ENCODE peak calls at places on chromosomes 11 and 22, in four cellular contexts. C is NB4, I is A549, U is K562. S is an unnamed sample.

GRCh38 chr11:107849791-107850190 is 8.8 kb downstream of the SLC35F2 start:
- DNase-seq in U (no peak), C (peak; percentile 84), I (no peak), S (no peak)

GRCh38 chr22:46439576-46440465 is 97.6 kb downstream of the CELSR1 start:
- DNase-seq in C (no peak), U (no peak), I (no peak), S (no peak)

GRCh38 chr11:44243633-44244343 is 66.2 kb downstream of the ALX4 start:
- DNase-seq in C (no peak), I (peak; percentile 53), U (peak; percentile 26), S (peak; percentile 7)

GRCh38 chr22:25027052-25027525 is 74.6 kb downstream of the KIAA1671 start:
- DNase-seq in I (no peak), C (no peak), U (no peak), S (no peak)

GRCh38 chr11:63937713-63938480 is 905 bp upstream of the NAA40 start:
- DNase-seq in I (no peak), C (peak; percentile 55), U (peak; percentile 62), S (no peak)

GRCh38 chr11:118338637-118339061 is 3.9 kb downstream of the CD3D start:
- DNase-seq in U (peak; percentile 74), C (peak; percentile 36), I (no peak), S (no peak)

GRCh38 chr11:69136471-69136870 is 19.3 kb upstream of the SMIM38 start:
- DNase-seq in U (no peak), C (no peak), I (no peak), S (no peak)

GRCh38 chr11:76455931-76456330 is 11.1 kb downstream of the EMSY start:
- DNase-seq in C (no peak), I (no peak), U (no peak), S (no peak)

GRCh38 chr11:125175896-125176575 is 11.5 kb downstream of the PKNOX2 start:
- DNase-seq in I (no peak), C (peak; percentile 50), U (no peak), S (no peak)

GRCh38 chr11:2737876-2738275 is 38.1 kb upstream of the KCNQ1OT1 start:
- DNase-seq in I (no peak), U (peak; percentile 52), C (peak; percentile 67), S (no peak)

GRCh38 chr22:22462813-22463567 is 45.6 kb downstream of the ZNF280B start:
- DNase-seq in C (peak; percentile 18), U (peak; percentile 78), I (peak; percentile 30), S (peak; percentile 2)

GRCh38 chr11:68120212-68121066 is 749 bp downstream of the CHKA start:
- DNase-seq in U (peak; percentile 69), I (no peak), C (peak; percentile 81), S (peak; percentile 51)
- H3K4me3 ChIP-seq in U (peak overlapping the region; percentile 63), I (peak overlapping the region; percentile 99), C (peak overlapping the region; percentile 81), S (peak overlapping the region; percentile 2)

DNA sequence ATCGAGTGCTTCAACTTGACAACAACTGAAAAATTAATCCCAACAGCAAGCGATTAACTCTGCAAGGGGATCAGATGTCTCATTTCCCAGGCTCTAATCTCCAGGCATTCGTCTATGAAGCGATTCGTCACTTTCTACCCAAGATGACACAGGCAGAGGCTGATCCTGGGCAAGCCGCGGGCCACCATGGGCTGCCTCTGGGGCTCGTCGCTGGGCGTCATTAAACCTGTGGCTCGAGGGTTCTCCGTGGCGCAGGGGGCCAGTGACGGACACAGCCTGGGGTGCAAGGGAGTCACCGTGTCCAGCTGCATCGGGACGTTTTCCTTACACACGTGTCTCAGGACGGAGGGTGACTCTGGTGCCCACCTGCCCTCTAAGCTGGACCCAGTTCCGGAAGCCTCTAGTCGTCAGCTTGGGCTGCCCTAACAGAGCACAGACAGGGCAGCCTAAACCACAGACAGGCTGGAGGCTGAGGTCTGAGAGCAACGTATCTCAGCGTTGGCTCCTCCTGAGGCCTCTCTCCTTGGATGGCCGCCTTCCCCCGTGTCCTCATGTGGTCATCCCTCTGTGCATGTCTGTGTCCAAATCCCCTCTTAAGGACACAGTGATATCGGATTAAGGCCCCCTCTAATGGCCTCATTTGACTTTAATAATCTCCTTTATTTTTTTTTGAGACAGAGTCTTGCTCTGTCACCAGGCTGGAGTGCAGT is 154.3 kb downstream of the CTTN start:
- DNase-seq in I (no peak), C (no peak), U (no peak), S (no peak)
- TF ChIP-seq MAX in I (no peak), C (no peak), U (no peak), S (no peak)

DNA sequence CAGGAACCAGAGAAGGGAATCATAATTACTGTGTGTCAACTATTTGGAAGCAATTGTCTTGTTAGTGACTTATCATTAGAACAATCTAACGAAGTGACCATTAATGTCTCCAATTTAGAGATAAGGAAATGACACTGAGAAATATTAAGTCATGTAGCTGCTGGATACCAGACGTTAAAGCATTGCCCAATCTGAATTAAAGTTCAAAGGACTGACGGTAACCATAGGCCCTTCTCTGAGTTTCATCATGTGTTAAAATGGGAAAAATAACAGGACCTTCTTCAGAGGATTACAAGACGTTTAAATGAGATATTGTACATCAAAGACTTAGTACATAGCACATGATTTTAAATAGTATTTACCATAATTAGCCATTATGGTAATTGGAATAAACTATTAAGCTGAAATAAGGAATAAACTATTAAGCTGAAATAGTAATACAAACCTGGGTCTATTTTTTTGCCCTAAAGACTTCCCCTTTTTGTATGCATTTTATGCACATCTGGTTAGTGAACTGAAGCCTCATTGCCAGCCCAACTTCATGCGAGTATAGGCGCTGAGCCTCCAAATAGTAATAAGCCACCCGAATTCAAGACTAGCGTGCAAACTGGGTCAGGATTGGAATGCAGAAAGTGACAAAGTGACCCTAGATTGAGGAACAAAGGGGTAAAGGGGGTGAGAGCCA is 41.0 kb downstream of the GLYATL1 start:
- DNase-seq in U (no peak), C (no peak), I (no peak), S (no peak)
- TF ChIP-seq CTCF in U (no peak), C (no peak), I (no peak), S (no peak)

GRCh38 chr22:45134313-45134712 is 29.4 kb upstream of the NUP50 start:
- DNase-seq in C (no peak), I (no peak), U (no peak), S (no peak)
- H3K4me3 ChIP-seq in C (no peak overlapping the region), I (no peak overlapping the region), U (no peak overlapping the region), S (no peak overlapping the region)

DNA sequence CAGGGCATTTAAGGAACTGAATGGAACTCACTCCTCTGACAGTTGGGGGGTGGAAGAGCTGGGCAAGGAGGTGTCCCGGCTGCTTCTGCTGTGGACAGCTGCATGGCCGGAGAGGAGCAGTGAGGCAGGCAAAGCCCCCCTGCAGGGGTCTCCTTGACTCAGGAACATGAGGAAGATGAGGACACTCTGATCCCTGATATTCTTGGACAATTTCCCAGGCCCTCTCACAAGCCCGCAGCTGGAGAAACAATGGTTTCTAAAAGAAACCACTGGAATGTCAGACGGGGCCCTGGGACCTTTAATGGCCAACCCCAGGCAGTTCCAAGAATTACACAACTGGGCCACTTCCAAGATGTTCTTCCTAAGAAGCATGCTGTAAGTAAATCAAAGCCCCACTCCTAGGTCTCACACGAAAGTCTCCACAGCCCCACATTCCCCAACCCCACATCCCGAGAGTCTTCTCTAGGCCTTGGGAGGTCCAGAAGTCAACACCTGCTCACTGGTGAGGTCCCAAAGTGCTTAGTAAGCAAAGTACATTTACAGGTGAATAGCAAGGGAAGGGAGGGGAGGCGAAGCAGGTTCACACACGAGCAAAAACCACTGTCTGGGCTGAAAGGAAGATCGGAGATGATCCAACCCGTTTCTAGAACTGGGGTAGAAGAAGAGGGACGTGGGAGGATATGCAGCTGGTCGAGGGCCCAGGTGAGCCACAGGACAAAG is 1.0 kb upstream of the CCDC86 start:
- DNase-seq in U (no peak), I (no peak), C (no peak), S (peak; percentile 67)
- TF ChIP-seq MAX in U (no peak), I (no peak), C (no peak), S (no peak)

GRCh38 chr11:38136887-38137286 is 1538.9 kb upstream of the RAG2 start:
- DNase-seq in I (no peak), U (no peak), C (no peak), S (no peak)

GRCh38 chr11:38130514-38130913 is 1532.5 kb upstream of the RAG2 start:
- DNase-seq in U (no peak), C (no peak), I (no peak), S (no peak)

GRCh38 chr11:38131535-38131934 is 1533.5 kb upstream of the RAG2 start:
- DNase-seq in C (no peak), I (no peak), U (no peak), S (no peak)
- TF ChIP-seq CTCF in C (no peak), I (no peak), U (no peak), S (no peak)

GRCh38 chr11:17735823-17736772 is 1.5 kb downstream of the KCNC1 start:
- DNase-seq in C (no peak), U (no peak), I (no peak), S (no peak)

GRCh38 chr11:17734986-17735822 is 623 bp downstream of the KCNC1 start:
- DNase-seq in C (peak; percentile 64), I (peak; percentile 44), U (peak; percentile 56), S (peak; percentile 66)

GRCh38 chr11:17733261-17733660 is 1.3 kb upstream of the KCNC1 start:
- DNase-seq in C (no peak), I (no peak), U (no peak), S (no peak)

GRCh38 chr11:17736921-17737817 is 2.6 kb downstream of the KCNC1 start:
- DNase-seq in I (no peak), C (peak; percentile 66), U (no peak), S (no peak)

DNA sequence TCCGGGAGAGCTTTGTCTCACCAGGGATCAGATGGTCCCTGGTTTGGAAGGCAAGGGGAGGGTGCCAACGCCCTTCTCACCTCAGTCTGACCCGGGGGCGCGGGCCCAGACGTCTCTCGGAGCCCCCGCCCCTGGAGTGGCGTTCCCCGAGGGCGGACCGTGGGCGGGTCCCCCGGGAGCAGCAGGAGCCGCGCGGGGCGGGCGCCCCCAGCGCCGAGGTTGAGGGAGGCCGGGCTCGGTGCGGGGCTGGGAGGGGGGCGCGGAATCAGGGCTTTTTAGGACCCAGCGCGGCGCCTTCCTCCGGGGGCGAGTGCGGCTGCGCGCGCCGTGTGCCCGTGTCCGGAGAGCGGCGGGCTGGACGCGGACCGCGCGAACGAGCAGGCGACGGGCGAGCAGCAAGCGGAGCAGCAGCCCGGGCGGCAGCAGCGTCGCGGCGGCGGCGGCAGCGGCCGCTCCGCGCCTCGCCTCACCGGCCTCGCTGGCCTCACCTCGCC is at the start of gene KCNC1:
- DNase-seq in C (no peak), U (peak; percentile 6), I (peak; percentile 52), S (peak; percentile 27)
- H3K4me3 ChIP-seq in C (no peak within 1 kb of the TSS), U (no peak within 1 kb of the TSS), I (peak within 1 kb of the TSS; percentile 50), S (no peak within 1 kb of the TSS)

GRCh38 chr11:72606362-72607100 is 67.7 kb downstream of the PDE2A start:
- DNase-seq in U (no peak), C (no peak), I (no peak), S (no peak)

GRCh38 chr11:72607496-72607895 is 66.7 kb downstream of the PDE2A start:
- DNase-seq in C (no peak), I (no peak), U (no peak), S (no peak)

GRCh38 chr11:72604256-72604655 is 70.0 kb downstream of the PDE2A start:
- DNase-seq in C (no peak), I (no peak), U (no peak), S (no peak)

GRCh38 chr11:72607101-72607468 is 67.1 kb downstream of the PDE2A start:
- DNase-seq in I (no peak), U (no peak), C (no peak), S (no peak)

GRCh38 chr11:72605958-72606357 is 68.3 kb downstream of the PDE2A start:
- DNase-seq in U (no peak), I (no peak), C (no peak), S (no peak)
- TF ChIP-seq MAX in U (no peak), I (no peak), C (no peak), S (no peak)

S was measured in endothelial cell of umbilical vein.